ENCODE peak calls at places on chromosome 6, in four cellular contexts. A is cardiac muscle cell, T is NCI-H1105, M is iPS-NIHi11. Q is an unnamed sample.

GRCh38 chr6:152094992-152095592 is 287.6 kb downstream of the ESR1 start:
- DNase-seq in A (no peak), T (no peak), M (peak), Q (no peak)

GRCh38 chr6:32244946-32245398 is 21.1 kb upstream of the NOTCH4 start:
- DNase-seq in A (peak), T (peak), M (peak), Q (peak)

GRCh38 chr6:144351741-144352140 is 66.6 kb downstream of the UTRN start:
- DNase-seq in A (no peak), T (no peak), M (no peak), Q (no peak)

GRCh38 chr6:165662671-165663282 is at the start of gene PDE10A:
- DNase-seq in A (peak), T (peak), M (peak), Q (peak)

GRCh38 chr6:168600381-168600780 is 159.4 kb downstream of the SMOC2 start:
- DNase-seq in A (no peak), T (no peak), M (no peak), Q (no peak)

GRCh38 chr6:34573567-34574183 is 17.5 kb upstream of the SPDEF start:
- DNase-seq in A (no peak), T (no peak), M (no peak), Q (no peak)

GRCh38 chr6:132814716-132815570 is 574 bp downstream of the RPS12 start:
- DNase-seq in A (no peak), T (no peak), M (no peak), Q (no peak)

GRCh38 chr6:80214436-80215022 is 108.1 kb downstream of the BCKDHB start:
- DNase-seq in A (peak), T (peak), M (peak), Q (peak)

GRCh38 chr6:100300221-100300736 is 164.4 kb downstream of the SIM1 start:
- DNase-seq in A (no peak), T (no peak), M (no peak), Q (no peak)

GRCh38 chr6:4805553-4806307 is 29.5 kb downstream of the CDYL start:
- DNase-seq in A (peak), T (peak), M (peak), Q (peak)

GRCh38 chr6:168197636-168198301 is 118.8 kb upstream of the FRMD1 start:
- DNase-seq in A (no peak), T (no peak), M (no peak), Q (no peak)

GRCh38 chr6:36104836-36105235 is 25.5 kb upstream of the MAPK13 start:
- DNase-seq in A (no peak), T (no peak), M (no peak), Q (no peak)

Q was measured in retina.